ENCODE peak calls at places on chromosomes 7 and 10, in ten cellular contexts. S, K, Z, A, L, U, Q, O, C and I are unnamed samples.

GRCh38 chr7:106608664-106609063 is 52.3 kb downstream of the CCDC71L start:
- DNase-seq in S (no peak), K (no peak), Z (no peak), A (no peak), L (no peak), U (no peak), Q (no peak), O (no peak), C (no peak), I (no peak)

GRCh38 chr7:82700739-82701138 is 257.2 kb upstream of the CACNA2D1 start:
- DNase-seq in S (no peak), K (no peak), Z (no peak), A (peak), L (no peak), U (no peak), Q (no peak), O (no peak), C (no peak), I (no peak)

GRCh38 chr10:58291538-58292174 is 22.7 kb downstream of the CISD1 start:
- DNase-seq in S (no peak), K (no peak), Z (peak), A (peak), L (no peak), U (no peak), Q (peak), O (no peak), C (peak), I (peak)

GRCh38 chr10:126397640-126398382 is 9.5 kb upstream of the ADAM12 start:
- DNase-seq in S (peak), K (no peak), Z (no peak), A (no peak), L (no peak), U (no peak), Q (peak), O (peak), C (no peak), I (peak)

GRCh38 chr10:44552716-44553115 is 167.8 kb upstream of the CXCL12 start:
- DNase-seq in S (no peak), K (no peak), Z (no peak), A (no peak), L (no peak), U (peak), Q (no peak), O (no peak), C (no peak), I (peak)

GRCh38 chr10:87658383-87658795 is 1.3 kb upstream of the PAPSS2 start:
- DNase-seq in S (no peak), K (no peak), Z (no peak), A (no peak), L (no peak), U (no peak), Q (no peak), O (no peak), C (no peak), I (no peak)

GRCh38 chr7:45000096-45001032 is at the start of gene CCM2:
- DNase-seq in S (no peak), K (peak), Z (peak), A (no peak), L (no peak), U (peak), Q (peak), O (no peak), C (no peak), I (peak)

GRCh38 chr7:44678096-44678467 is 70.6 kb upstream of the ZMIZ2 start:
- DNase-seq in S (no peak), K (no peak), Z (peak), A (no peak), L (no peak), U (peak), Q (peak), O (no peak), C (no peak), I (peak)

GRCh38 chr10:130362308-130362761 is 226.1 kb downstream of the GLRX3 start:
- DNase-seq in S (peak), K (no peak), Z (no peak), A (no peak), L (no peak), U (peak), Q (no peak), O (no peak), C (no peak), I (no peak)

GRCh38 chr7:140426130-140426529 is 22.3 kb downstream of the RAB19 start:
- DNase-seq in S (no peak), K (no peak), Z (no peak), A (no peak), L (no peak), U (no peak), Q (no peak), O (no peak), C (no peak), I (no peak)

GRCh38 chr7:151012921-151013347 is 11.4 kb downstream of the ATG9B start:
- DNase-seq in S (peak), K (no peak), Z (no peak), A (no peak), L (no peak), U (no peak), Q (peak), O (no peak), C (no peak), I (peak)

GRCh38 chr7:77570330-77571011 is 33.4 kb downstream of the PTPN12 start:
- DNase-seq in S (no peak), K (no peak), Z (no peak), A (no peak), L (no peak), U (no peak), Q (peak), O (peak), C (no peak), I (peak)

GRCh38 chr10:114694735-114695134 is 36.7 kb upstream of the ABLIM1 start:
- DNase-seq in S (peak), K (no peak), Z (no peak), A (no peak), L (no peak), U (no peak), Q (peak), O (no peak), C (peak), I (peak)

GRCh38 chr7:131381069-131381838 is 53.6 kb downstream of the MKLN1 start:
- DNase-seq in S (no peak), K (no peak), Z (no peak), A (no peak), L (no peak), U (no peak), Q (peak), O (peak), C (no peak), I (peak)

GRCh38 chr7:118185163-118185860 is 1.3 kb downstream of the LSM8 start:
- DNase-seq in S (no peak), K (no peak), Z (no peak), A (no peak), L (no peak), U (no peak), Q (peak), O (no peak), C (no peak), I (peak)

GRCh38 chr7:129209067-129209926 is 15.5 kb upstream of the AHCYL2 start:
- DNase-seq in S (no peak), K (no peak), Z (no peak), A (no peak), L (no peak), U (no peak), Q (no peak), O (no peak), C (no peak), I (no peak)

GRCh38 chr10:96655577-96656213 is 64.6 kb downstream of the PIK3AP1 start:
- DNase-seq in S (no peak), K (no peak), Z (no peak), A (no peak), L (no peak), U (no peak), Q (no peak), O (no peak), C (no peak), I (no peak)

GRCh38 chr7:12801107-12801506 is 113.7 kb downstream of the ARL4A start:
- DNase-seq in S (no peak), K (no peak), Z (no peak), A (no peak), L (no peak), U (no peak), Q (no peak), O (no peak), C (no peak), I (no peak)

GRCh38 chr7:84506151-84506550 is 311.6 kb upstream of the SEMA3A start:
- DNase-seq in S (no peak), K (no peak), Z (no peak), A (no peak), L (no peak), U (no peak), Q (no peak), O (no peak), C (no peak), I (no peak)

GRCh38 chr7:128829391-128830166 is 627 bp upstream of the FLNC start:
- DNase-seq in S (peak), K (no peak), Z (no peak), A (no peak), L (no peak), U (no peak), Q (peak), O (no peak), C (no peak), I (peak)

GRCh38 chr7:2106920-2107319 is 125.8 kb downstream of the MAD1L1 start:
- DNase-seq in S (no peak), K (no peak), Z (no peak), A (no peak), L (no peak), U (peak), Q (no peak), O (no peak), C (no peak), I (peak)

GRCh38 chr7:132450706-132451105 is 125.6 kb downstream of the PLXNA4 start:
- DNase-seq in S (no peak), K (no peak), Z (no peak), A (no peak), L (no peak), U (no peak), Q (no peak), O (no peak), C (no peak), I (no peak)

GRCh38 chr7:96708872-96709271 is 774 bp downstream of the SEM1 start:
- DNase-seq in S (no peak), K (no peak), Z (no peak), A (no peak), L (no peak), U (no peak), Q (no peak), O (no peak), C (no peak), I (no peak)

GRCh38 chr7:109529712-109530111 is 960.0 kb downstream of the DNAJB9 start:
- DNase-seq in S (no peak), K (no peak), Z (no peak), A (no peak), L (no peak), U (no peak), Q (no peak), O (no peak), C (no peak), I (no peak)

GRCh38 chr7:25495342-25495855 is 267.1 kb upstream of the NPVF start:
- DNase-seq in S (peak), K (no peak), Z (no peak), A (peak), L (no peak), U (no peak), Q (no peak), O (no peak), C (no peak), I (no peak)

GRCh38 chr7:116528008-116528789 is 3.4 kb downstream of the CAV1 start:
- DNase-seq in S (no peak), K (no peak), Z (no peak), A (no peak), L (no peak), U (peak), Q (peak), O (peak), C (no peak), I (peak)

GRCh38 chr10:822661-823367 is 108.7 kb downstream of the LARP4B start:
- DNase-seq in S (no peak), K (no peak), Z (no peak), A (no peak), L (no peak), U (peak), Q (no peak), O (no peak), C (no peak), I (no peak)